ENCODE peak calls at places on chromosomes 11 and 22, in ten cellular contexts. One of them, this sample, is unnamed.

GRCh38 chr11:76773921-76774361 is 9.2 kb upstream of the TSKU start:
- DNase-seq in choroid plexus epithelial cell: no peak
- DNase-seq in tibial nerve: peak
- DNase-seq in AG04449: no peak
- DNase-seq in pancreas: no peak
- DNase-seq in fibroblast of lung: no peak
- DNase-seq in K562: no peak
- DNase-seq in psoas muscle: no peak
- DNase-seq in thoracic aorta: no peak
- DNase-seq in PC-3: no peak
- DNase-seq in this sample: peak

GRCh38 chr11:132427611-132428010 is 1057.2 kb downstream of the NTM start:
- DNase-seq in PC-3: no peak
- DNase-seq in K562: no peak
- DNase-seq in pancreas: no peak
- DNase-seq in tibial nerve: no peak
- DNase-seq in fibroblast of lung: peak
- DNase-seq in AG04449: peak
- DNase-seq in choroid plexus epithelial cell: peak
- DNase-seq in psoas muscle: no peak
- DNase-seq in thoracic aorta: no peak
- DNase-seq in this sample: no peak

GRCh38 chr11:131749100-131749499 is 378.7 kb downstream of the NTM start:
- DNase-seq in fibroblast of lung: peak
- DNase-seq in psoas muscle: no peak
- DNase-seq in choroid plexus epithelial cell: peak
- DNase-seq in K562: no peak
- DNase-seq in thoracic aorta: no peak
- DNase-seq in AG04449: peak
- DNase-seq in tibial nerve: no peak
- DNase-seq in PC-3: peak
- DNase-seq in pancreas: no peak
- DNase-seq in this sample: no peak

GRCh38 chr11:68312117-68312779 is at the start of gene LRP5:
- DNase-seq in AG04449: no peak
- DNase-seq in fibroblast of lung: peak
- DNase-seq in psoas muscle: no peak
- DNase-seq in tibial nerve: no peak
- DNase-seq in thoracic aorta: no peak
- DNase-seq in K562: peak
- DNase-seq in pancreas: peak
- DNase-seq in choroid plexus epithelial cell: no peak
- DNase-seq in PC-3: peak
- DNase-seq in this sample: no peak

GRCh38 chr11:94193288-94193687 is 64.6 kb downstream of the PANX1 start:
- DNase-seq in choroid plexus epithelial cell: no peak
- DNase-seq in K562: no peak
- DNase-seq in AG04449: no peak
- DNase-seq in tibial nerve: no peak
- DNase-seq in psoas muscle: peak
- DNase-seq in PC-3: peak
- DNase-seq in pancreas: no peak
- DNase-seq in thoracic aorta: no peak
- DNase-seq in fibroblast of lung: peak
- DNase-seq in this sample: no peak

GRCh38 chr11:72680624-72681158 is 6.5 kb upstream of the PDE2A start:
- DNase-seq in choroid plexus epithelial cell: no peak
- DNase-seq in psoas muscle: no peak
- DNase-seq in tibial nerve: no peak
- DNase-seq in thoracic aorta: no peak
- DNase-seq in K562: no peak
- DNase-seq in pancreas: no peak
- DNase-seq in AG04449: no peak
- DNase-seq in PC-3: no peak
- DNase-seq in fibroblast of lung: no peak
- DNase-seq in this sample: no peak

GRCh38 chr11:121550247-121551132 is 97.7 kb upstream of the SORL1-AS1 start:
- DNase-seq in AG04449: no peak
- DNase-seq in fibroblast of lung: no peak
- DNase-seq in psoas muscle: no peak
- DNase-seq in thoracic aorta: no peak
- DNase-seq in K562: no peak
- DNase-seq in choroid plexus epithelial cell: no peak
- DNase-seq in tibial nerve: no peak
- DNase-seq in PC-3: no peak
- DNase-seq in pancreas: no peak
- DNase-seq in this sample: no peak

GRCh38 chr11:58286249-58286648 is 18.2 kb upstream of the OR10W1 start:
- DNase-seq in psoas muscle: no peak
- DNase-seq in choroid plexus epithelial cell: peak
- DNase-seq in K562: peak
- DNase-seq in fibroblast of lung: peak
- DNase-seq in pancreas: no peak
- DNase-seq in AG04449: no peak
- DNase-seq in tibial nerve: no peak
- DNase-seq in PC-3: peak
- DNase-seq in thoracic aorta: no peak
- DNase-seq in this sample: peak

GRCh38 chr22:36086170-36086490 is 57.5 kb upstream of the RBFOX2 start:
- DNase-seq in psoas muscle: no peak
- DNase-seq in pancreas: no peak
- DNase-seq in PC-3: peak
- DNase-seq in K562: peak
- DNase-seq in fibroblast of lung: no peak
- DNase-seq in AG04449: no peak
- DNase-seq in choroid plexus epithelial cell: no peak
- DNase-seq in thoracic aorta: no peak
- DNase-seq in tibial nerve: no peak
- DNase-seq in this sample: no peak

GRCh38 chr11:87239001-87239400 is 201.3 kb downstream of the TMEM135 start:
- DNase-seq in tibial nerve: no peak
- DNase-seq in PC-3: no peak
- DNase-seq in thoracic aorta: no peak
- DNase-seq in fibroblast of lung: peak
- DNase-seq in AG04449: no peak
- DNase-seq in K562: no peak
- DNase-seq in choroid plexus epithelial cell: peak
- DNase-seq in psoas muscle: no peak
- DNase-seq in pancreas: no peak
- DNase-seq in this sample: no peak

GRCh38 chr11:69813839-69814238 is 5.4 kb downstream of the FGF3 start:
- DNase-seq in choroid plexus epithelial cell: no peak
- DNase-seq in AG04449: no peak
- DNase-seq in PC-3: no peak
- DNase-seq in psoas muscle: no peak
- DNase-seq in fibroblast of lung: no peak
- DNase-seq in thoracic aorta: no peak
- DNase-seq in K562: no peak
- DNase-seq in tibial nerve: no peak
- DNase-seq in pancreas: no peak
- DNase-seq in this sample: no peak

GRCh38 chr11:12103411-12104225 is 6.8 kb upstream of the MICAL2 start:
- DNase-seq in PC-3: no peak
- DNase-seq in thoracic aorta: no peak
- DNase-seq in tibial nerve: no peak
- DNase-seq in pancreas: peak
- DNase-seq in K562: no peak
- DNase-seq in psoas muscle: no peak
- DNase-seq in fibroblast of lung: no peak
- DNase-seq in choroid plexus epithelial cell: no peak
- DNase-seq in AG04449: no peak
- DNase-seq in this sample: no peak

GRCh38 chr22:44358723-44359440 is 46.1 kb upstream of the SHISAL1 start:
- DNase-seq in fibroblast of lung: no peak
- DNase-seq in choroid plexus epithelial cell: no peak
- DNase-seq in AG04449: no peak
- DNase-seq in PC-3: no peak
- DNase-seq in pancreas: no peak
- DNase-seq in psoas muscle: no peak
- DNase-seq in tibial nerve: no peak
- DNase-seq in K562: no peak
- DNase-seq in thoracic aorta: no peak
- DNase-seq in this sample: no peak

GRCh38 chr22:35541254-35541748 is 670 bp downstream of the RASD2 start:
- DNase-seq in psoas muscle: no peak
- DNase-seq in AG04449: no peak
- DNase-seq in fibroblast of lung: no peak
- DNase-seq in K562: no peak
- DNase-seq in choroid plexus epithelial cell: no peak
- DNase-seq in pancreas: peak
- DNase-seq in thoracic aorta: no peak
- DNase-seq in tibial nerve: no peak
- DNase-seq in PC-3: peak
- DNase-seq in this sample: no peak

GRCh38 chr11:62953811-62954210 is 31.0 kb downstream of the SLC22A6 start:
- DNase-seq in pancreas: no peak
- DNase-seq in K562: no peak
- DNase-seq in thoracic aorta: no peak
- DNase-seq in tibial nerve: no peak
- DNase-seq in AG04449: no peak
- DNase-seq in choroid plexus epithelial cell: no peak
- DNase-seq in PC-3: peak
- DNase-seq in psoas muscle: no peak
- DNase-seq in fibroblast of lung: peak
- DNase-seq in this sample: no peak

GRCh38 chr22:43147821-43148220 is 3.5 kb upstream of the TSPO start:
- DNase-seq in K562: no peak
- DNase-seq in tibial nerve: no peak
- DNase-seq in thoracic aorta: no peak
- DNase-seq in AG04449: no peak
- DNase-seq in psoas muscle: no peak
- DNase-seq in fibroblast of lung: no peak
- DNase-seq in choroid plexus epithelial cell: no peak
- DNase-seq in PC-3: no peak
- DNase-seq in pancreas: no peak
- DNase-seq in this sample: no peak
- H3K4me3 ChIP-seq in K562: no peak
- H3K4me3 ChIP-seq in tibial nerve: no peak
- H3K4me3 ChIP-seq in thoracic aorta: no peak
- H3K4me3 ChIP-seq in AG04449: no peak
- H3K4me3 ChIP-seq in psoas muscle: no peak
- H3K4me3 ChIP-seq in fibroblast of lung: no peak
- H3K4me3 ChIP-seq in choroid plexus epithelial cell: no peak
- H3K4me3 ChIP-seq in PC-3: no peak
- H3K4me3 ChIP-seq in pancreas: no peak
- H3K4me3 ChIP-seq in this sample: no peak

GRCh38 chr11:128522063-128522942 is 65.1 kb downstream of the ETS1 start:
- DNase-seq in choroid plexus epithelial cell: peak
- DNase-seq in AG04449: peak
- DNase-seq in thoracic aorta: peak
- DNase-seq in tibial nerve: peak
- DNase-seq in pancreas: peak
- DNase-seq in psoas muscle: peak
- DNase-seq in fibroblast of lung: peak
- DNase-seq in PC-3: peak
- DNase-seq in K562: peak
- DNase-seq in this sample: peak

GRCh38 chr11:128523616-128524015 is 63.7 kb downstream of the ETS1 start:
- DNase-seq in fibroblast of lung: peak
- DNase-seq in tibial nerve: no peak
- DNase-seq in pancreas: peak
- DNase-seq in thoracic aorta: no peak
- DNase-seq in PC-3: peak
- DNase-seq in K562: no peak
- DNase-seq in psoas muscle: no peak
- DNase-seq in choroid plexus epithelial cell: peak
- DNase-seq in AG04449: no peak
- DNase-seq in this sample: no peak

GRCh38 chr11:128522943-128523518 is 64.3 kb downstream of the ETS1 start:
- DNase-seq in PC-3: no peak
- DNase-seq in choroid plexus epithelial cell: no peak
- DNase-seq in tibial nerve: no peak
- DNase-seq in K562: no peak
- DNase-seq in fibroblast of lung: no peak
- DNase-seq in pancreas: no peak
- DNase-seq in psoas muscle: no peak
- DNase-seq in thoracic aorta: no peak
- DNase-seq in AG04449: no peak
- DNase-seq in this sample: no peak

GRCh38 chr11:128525411-128526243 is 61.7 kb downstream of the ETS1 start:
- DNase-seq in PC-3: peak
- DNase-seq in K562: no peak
- DNase-seq in pancreas: no peak
- DNase-seq in thoracic aorta: no peak
- DNase-seq in fibroblast of lung: peak
- DNase-seq in choroid plexus epithelial cell: peak
- DNase-seq in psoas muscle: no peak
- DNase-seq in AG04449: no peak
- DNase-seq in tibial nerve: no peak
- DNase-seq in this sample: no peak

DNA sequence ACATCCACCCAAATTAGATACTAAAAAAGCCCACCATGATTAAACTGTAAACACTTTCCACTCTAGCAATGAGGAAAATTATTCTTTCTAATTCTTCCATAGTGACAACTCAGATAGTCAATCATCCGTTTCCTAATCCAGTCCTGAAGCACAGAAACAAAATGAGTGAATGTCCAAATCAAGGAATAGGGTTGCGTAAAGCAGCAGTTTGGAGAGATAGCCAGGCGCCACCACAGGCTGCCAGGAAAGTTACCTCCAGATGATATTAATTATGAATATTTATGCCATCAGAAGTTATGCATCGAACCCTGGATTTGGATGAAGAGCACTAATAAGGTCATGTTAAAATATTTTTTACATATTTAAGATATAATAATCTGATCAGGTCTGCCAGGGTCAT is 63.2 kb downstream of the ETS1 start:
- DNase-seq in thoracic aorta: no peak
- DNase-seq in tibial nerve: no peak
- DNase-seq in choroid plexus epithelial cell: no peak
- DNase-seq in PC-3: no peak
- DNase-seq in psoas muscle: no peak
- DNase-seq in fibroblast of lung: no peak
- DNase-seq in pancreas: no peak
- DNase-seq in K562: no peak
- DNase-seq in AG04449: no peak
- DNase-seq in this sample: no peak
- TF ChIP-seq CTCF in thoracic aorta: no peak
- TF ChIP-seq CTCF in tibial nerve: no peak
- TF ChIP-seq CTCF in choroid plexus epithelial cell: peak
- TF ChIP-seq CTCF in PC-3: no peak
- TF ChIP-seq CTCF in psoas muscle: no peak
- TF ChIP-seq CTCF in fibroblast of lung: no peak
- TF ChIP-seq CTCF in pancreas: no peak
- TF ChIP-seq CTCF in K562: no peak
- TF ChIP-seq CTCF in AG04449: no peak
- TF ChIP-seq CTCF in this sample: no peak

GRCh38 chr22:32780726-32781310 is 20.7 kb upstream of the TIMP3 start:
- DNase-seq in PC-3: no peak
- DNase-seq in choroid plexus epithelial cell: no peak
- DNase-seq in psoas muscle: no peak
- DNase-seq in pancreas: no peak
- DNase-seq in AG04449: no peak
- DNase-seq in K562: no peak
- DNase-seq in fibroblast of lung: no peak
- DNase-seq in thoracic aorta: no peak
- DNase-seq in tibial nerve: no peak
- DNase-seq in this sample: no peak
- H3K4me3 ChIP-seq in PC-3: no peak
- H3K4me3 ChIP-seq in choroid plexus epithelial cell: no peak
- H3K4me3 ChIP-seq in psoas muscle: no peak
- H3K4me3 ChIP-seq in pancreas: no peak
- H3K4me3 ChIP-seq in AG04449: no peak
- H3K4me3 ChIP-seq in K562: no peak
- H3K4me3 ChIP-seq in fibroblast of lung: no peak
- H3K4me3 ChIP-seq in thoracic aorta: no peak
- H3K4me3 ChIP-seq in tibial nerve: no peak
- H3K4me3 ChIP-seq in this sample: no peak

GRCh38 chr11:46243796-46244109 is 33.7 kb upstream of the CREB3L1 start:
- DNase-seq in choroid plexus epithelial cell: no peak
- DNase-seq in K562: no peak
- DNase-seq in pancreas: no peak
- DNase-seq in thoracic aorta: no peak
- DNase-seq in psoas muscle: no peak
- DNase-seq in fibroblast of lung: no peak
- DNase-seq in AG04449: no peak
- DNase-seq in tibial nerve: no peak
- DNase-seq in PC-3: no peak
- DNase-seq in this sample: no peak
- TF ChIP-seq CTCF in choroid plexus epithelial cell: no peak
- TF ChIP-seq CTCF in K562: no peak
- TF ChIP-seq CTCF in pancreas: no peak
- TF ChIP-seq CTCF in thoracic aorta: no peak
- TF ChIP-seq CTCF in psoas muscle: no peak
- TF ChIP-seq CTCF in fibroblast of lung: no peak
- TF ChIP-seq CTCF in AG04449: no peak
- TF ChIP-seq CTCF in tibial nerve: no peak
- TF ChIP-seq CTCF in PC-3: no peak
- TF ChIP-seq CTCF in this sample: no peak